ENCODE peak calls at places on chromosome 1, in five cellular contexts. One of them, this sample, is unnamed.

GRCh38 chr1:9731051-9731537 is 79.6 kb downstream of the PIK3CD start:
- DNase-seq in amniotic stem cell: no peak
- DNase-seq in caudate nucleus: no peak
- DNase-seq in uterus: no peak
- DNase-seq in tibial nerve: no peak
- DNase-seq in this sample: no peak

GRCh38 chr1:95888877-95889799 is 655.1 kb downstream of the RWDD3 start:
- DNase-seq in uterus: no peak
- DNase-seq in caudate nucleus: no peak
- DNase-seq in tibial nerve: no peak
- DNase-seq in amniotic stem cell: no peak
- DNase-seq in this sample: no peak

GRCh38 chr1:83064589-83065242 is 934.2 kb downstream of the TTLL7 start:
- DNase-seq in uterus: no peak
- DNase-seq in tibial nerve: no peak
- DNase-seq in caudate nucleus: no peak
- DNase-seq in amniotic stem cell: no peak
- DNase-seq in this sample: no peak

GRCh38 chr1:44733365-44733764 is 2.4 kb upstream of the RNU5D-1 start:
- DNase-seq in caudate nucleus: no peak
- DNase-seq in amniotic stem cell: no peak
- DNase-seq in tibial nerve: no peak
- DNase-seq in uterus: no peak
- DNase-seq in this sample: no peak

GRCh38 chr1:7302126-7302525 is 469.0 kb upstream of the VAMP3 start:
- DNase-seq in caudate nucleus: no peak
- DNase-seq in uterus: no peak
- DNase-seq in tibial nerve: no peak
- DNase-seq in amniotic stem cell: no peak
- DNase-seq in this sample: no peak

GRCh38 chr1:25909062-25909461 is 2.8 kb upstream of the STMN1 start:
- DNase-seq in uterus: no peak
- DNase-seq in caudate nucleus: peak; percentile 11
- DNase-seq in amniotic stem cell: no peak
- DNase-seq in tibial nerve: no peak
- DNase-seq in this sample: peak; percentile 52

GRCh38 chr1:56216173-56216572 is 363.2 kb downstream of the PLPP3 start:
- DNase-seq in caudate nucleus: no peak
- DNase-seq in tibial nerve: no peak
- DNase-seq in amniotic stem cell: no peak
- DNase-seq in uterus: no peak
- DNase-seq in this sample: peak; percentile 49

GRCh38 chr1:16009030-16009460 is 5.0 kb downstream of the SRARP start:
- DNase-seq in amniotic stem cell: peak; percentile 34
- DNase-seq in caudate nucleus: peak; percentile 39
- DNase-seq in tibial nerve: peak; percentile 68
- DNase-seq in uterus: peak; percentile 83
- DNase-seq in this sample: peak; percentile 21

GRCh38 chr1:204377800-204378608 is 18.3 kb upstream of the PLEKHA6 start:
- DNase-seq in amniotic stem cell: no peak
- DNase-seq in uterus: no peak
- DNase-seq in tibial nerve: no peak
- DNase-seq in caudate nucleus: no peak
- DNase-seq in this sample: no peak

GRCh38 chr1:96515925-96516324 is 205.7 kb upstream of the PTBP2 start:
- DNase-seq in tibial nerve: no peak
- DNase-seq in amniotic stem cell: no peak
- DNase-seq in uterus: no peak
- DNase-seq in caudate nucleus: no peak
- DNase-seq in this sample: no peak

GRCh38 chr1:108033486-108034081 is 68.6 kb upstream of the VAV3 start:
- DNase-seq in amniotic stem cell: no peak
- DNase-seq in uterus: no peak
- DNase-seq in tibial nerve: no peak
- DNase-seq in caudate nucleus: no peak
- DNase-seq in this sample: no peak

GRCh38 chr1:114088392-114089299 is 65.0 kb downstream of the SYT6 start:
- DNase-seq in caudate nucleus: no peak
- DNase-seq in tibial nerve: no peak
- DNase-seq in uterus: no peak
- DNase-seq in amniotic stem cell: no peak
- DNase-seq in this sample: no peak

GRCh38 chr1:79614762-79615161 is 608.2 kb upstream of the ADGRL4 start:
- DNase-seq in caudate nucleus: no peak
- DNase-seq in amniotic stem cell: no peak
- DNase-seq in tibial nerve: no peak
- DNase-seq in uterus: no peak
- DNase-seq in this sample: no peak

GRCh38 chr1:96865731-96866684 is 144.4 kb downstream of the PTBP2 start:
- DNase-seq in amniotic stem cell: peak; percentile 61
- DNase-seq in tibial nerve: no peak
- DNase-seq in uterus: no peak
- DNase-seq in caudate nucleus: no peak
- DNase-seq in this sample: no peak

GRCh38 chr1:1122078-1122811 is 6.4 kb upstream of the C1orf159 start:
- DNase-seq in tibial nerve: peak; percentile 62
- DNase-seq in caudate nucleus: peak; percentile 29
- DNase-seq in amniotic stem cell: peak; percentile 61
- DNase-seq in uterus: peak; percentile 67
- DNase-seq in this sample: peak; percentile 32

GRCh38 chr1:92872719-92873118 is 40.9 kb downstream of the RPL5 start:
- DNase-seq in uterus: no peak
- DNase-seq in tibial nerve: no peak
- DNase-seq in caudate nucleus: no peak
- DNase-seq in amniotic stem cell: no peak
- DNase-seq in this sample: no peak

GRCh38 chr1:72284084-72284397 is 1.7 kb upstream of the NEGR1 start:
- DNase-seq in tibial nerve: no peak
- DNase-seq in amniotic stem cell: no peak
- DNase-seq in uterus: no peak
- DNase-seq in caudate nucleus: no peak
- DNase-seq in this sample: no peak

GRCh38 chr1:154833841-154834240 is 36.2 kb downstream of the KCNN3 start:
- DNase-seq in caudate nucleus: no peak
- DNase-seq in amniotic stem cell: no peak
- DNase-seq in uterus: no peak
- DNase-seq in tibial nerve: no peak
- DNase-seq in this sample: no peak

GRCh38 chr1:196891251-196891650 is 3.4 kb downstream of the CFHR4 start:
- DNase-seq in caudate nucleus: no peak
- DNase-seq in amniotic stem cell: no peak
- DNase-seq in uterus: no peak
- DNase-seq in tibial nerve: no peak
- DNase-seq in this sample: no peak

GRCh38 chr1:22673486-22674409 is 20.7 kb downstream of the C1QB start:
- DNase-seq in amniotic stem cell: no peak
- DNase-seq in uterus: no peak
- DNase-seq in caudate nucleus: no peak
- DNase-seq in tibial nerve: peak; percentile 26
- DNase-seq in this sample: no peak

GRCh38 chr1:29384496-29385015 is 148.2 kb downstream of the PTPRU start:
- DNase-seq in amniotic stem cell: no peak
- DNase-seq in uterus: no peak
- DNase-seq in caudate nucleus: no peak
- DNase-seq in tibial nerve: no peak
- DNase-seq in this sample: no peak

GRCh38 chr1:228289996-228290881 is 82.4 kb downstream of the OBSCN start:
- DNase-seq in tibial nerve: no peak
- DNase-seq in uterus: no peak
- DNase-seq in caudate nucleus: no peak
- DNase-seq in amniotic stem cell: no peak
- DNase-seq in this sample: no peak

GRCh38 chr1:71365451-71365850 is 284.6 kb upstream of the ZRANB2 start:
- DNase-seq in amniotic stem cell: no peak
- DNase-seq in caudate nucleus: no peak
- DNase-seq in tibial nerve: no peak
- DNase-seq in uterus: no peak
- DNase-seq in this sample: no peak

GRCh38 chr1:95369985-95370670 is 136.1 kb downstream of the RWDD3 start:
- DNase-seq in caudate nucleus: no peak
- DNase-seq in amniotic stem cell: no peak
- DNase-seq in uterus: no peak
- DNase-seq in tibial nerve: no peak
- DNase-seq in this sample: no peak

GRCh38 chr1:78240755-78241154 is 195.0 kb downstream of the GIPC2 start:
- DNase-seq in uterus: no peak
- DNase-seq in tibial nerve: no peak
- DNase-seq in caudate nucleus: no peak
- DNase-seq in amniotic stem cell: no peak
- DNase-seq in this sample: no peak

GRCh38 chr1:112689842-112690237 is 15.4 kb downstream of the MOV10 start:
- DNase-seq in caudate nucleus: no peak
- DNase-seq in tibial nerve: no peak
- DNase-seq in uterus: no peak
- DNase-seq in amniotic stem cell: no peak
- DNase-seq in this sample: no peak

GRCh38 chr1:56569661-56570060 is 9.7 kb downstream of the PLPP3 start:
- DNase-seq in caudate nucleus: no peak
- DNase-seq in uterus: no peak
- DNase-seq in amniotic stem cell: no peak
- DNase-seq in tibial nerve: no peak
- DNase-seq in this sample: no peak

GRCh38 chr1:245946905-245947304 is 560.2 kb downstream of the SMYD3 start:
- DNase-seq in tibial nerve: no peak
- DNase-seq in uterus: peak; percentile 32
- DNase-seq in amniotic stem cell: no peak
- DNase-seq in caudate nucleus: no peak
- DNase-seq in this sample: no peak

GRCh38 chr1:78491311-78492071 is 717 bp downstream of the PTGFR start:
- DNase-seq in tibial nerve: peak; percentile 41
- DNase-seq in amniotic stem cell: peak; percentile 69
- DNase-seq in uterus: peak; percentile 64
- DNase-seq in caudate nucleus: no peak
- DNase-seq in this sample: no peak

GRCh38 chr1:175725684-175726083 is 17.7 kb downstream of the TNR start:
- DNase-seq in caudate nucleus: no peak
- DNase-seq in uterus: no peak
- DNase-seq in tibial nerve: no peak
- DNase-seq in amniotic stem cell: no peak
- DNase-seq in this sample: no peak

GRCh38 chr1:30083800-30084464 is 639.5 kb downstream of the MATN1 start:
- DNase-seq in caudate nucleus: no peak
- DNase-seq in amniotic stem cell: peak; percentile 31
- DNase-seq in tibial nerve: no peak
- DNase-seq in uterus: no peak
- DNase-seq in this sample: no peak

GRCh38 chr1:246367046-246367445 is 140.0 kb downstream of the SMYD3 start:
- DNase-seq in uterus: no peak
- DNase-seq in caudate nucleus: no peak
- DNase-seq in amniotic stem cell: no peak
- DNase-seq in tibial nerve: no peak
- DNase-seq in this sample: no peak

GRCh38 chr1:226708342-226708780 is 30.7 kb downstream of the ITPKB start:
- DNase-seq in caudate nucleus: no peak
- DNase-seq in amniotic stem cell: peak; percentile 14
- DNase-seq in tibial nerve: no peak
- DNase-seq in uterus: peak; percentile 51
- DNase-seq in this sample: no peak

GRCh38 chr1:62175568-62176179 is 19.0 kb upstream of the L1TD1 start:
- DNase-seq in tibial nerve: no peak
- DNase-seq in uterus: no peak
- DNase-seq in caudate nucleus: no peak
- DNase-seq in amniotic stem cell: peak; percentile 35
- DNase-seq in this sample: peak; percentile 2

GRCh38 chr1:173496757-173497323 is 19.7 kb downstream of the PRDX6 start:
- DNase-seq in tibial nerve: no peak
- DNase-seq in caudate nucleus: no peak
- DNase-seq in uterus: no peak
- DNase-seq in amniotic stem cell: no peak
- DNase-seq in this sample: no peak

GRCh38 chr1:201689647-201690046 is 139.3 kb upstream of the IPO9 start:
- DNase-seq in caudate nucleus: no peak
- DNase-seq in tibial nerve: no peak
- DNase-seq in amniotic stem cell: no peak
- DNase-seq in uterus: no peak
- DNase-seq in this sample: no peak